ENCODE peak calls at places on chromosomes 12 and 14, in ten cellular contexts. P, N, X, A, S, Z, G, Q, M and B are unnamed samples.

GRCh38 chr14:90344920-90345557 is 13.3 kb upstream of the NRDE2 start:
- DNase-seq in P (no peak), N (no peak), X (no peak), A (no peak), S (no peak), Z (no peak), G (no peak), Q (no peak), M (no peak), B (no peak)

GRCh38 chr12:77064891-77065360 is 443 bp downstream of the E2F7 start:
- DNase-seq in P (no peak), N (no peak), X (peak; percentile 29), A (no peak), S (no peak), Z (peak; percentile 53), G (no peak), Q (no peak), M (no peak), B (peak; percentile 63)

GRCh38 chr14:35959835-35960234 is 133.7 kb downstream of the BRMS1L start:
- DNase-seq in P (no peak), N (no peak), X (no peak), A (no peak), S (no peak), Z (no peak), G (no peak), Q (no peak), M (no peak), B (peak; percentile 8)

GRCh38 chr12:8698132-8698829 is 490 bp downstream of the RIMKLB start:
- DNase-seq in P (peak; percentile 33), N (peak; percentile 69), X (peak; percentile 35), A (peak; percentile 64), S (peak; percentile 20), Z (peak; percentile 53), G (no peak), Q (peak; percentile 45), M (peak; percentile 22), B (peak; percentile 58)

GRCh38 chr12:42625611-42626010 is 36.1 kb upstream of the PRICKLE1 start:
- DNase-seq in P (no peak), N (no peak), X (no peak), A (no peak), S (no peak), Z (no peak), G (no peak), Q (no peak), M (no peak), B (peak; percentile 22)

GRCh38 chr14:91229743-91230200 is 14.7 kb downstream of the GPR68 start:
- DNase-seq in P (peak; percentile 77), N (no peak), X (peak; percentile 88), A (no peak), S (peak; percentile 64), Z (no peak), G (no peak), Q (no peak), M (no peak), B (peak; percentile 43)

GRCh38 chr12:115817399-115817798 is 460.1 kb downstream of the MED13L start:
- DNase-seq in P (no peak), N (no peak), X (no peak), A (no peak), S (no peak), Z (no peak), G (no peak), Q (no peak), M (no peak), B (no peak)

GRCh38 chr14:94104731-94105130 is 5.8 kb upstream of the IFI27 start:
- DNase-seq in P (no peak), N (no peak), X (no peak), A (no peak), S (no peak), Z (no peak), G (no peak), Q (no peak), M (no peak), B (no peak)

GRCh38 chr14:99807413-99808132 is 14.4 kb downstream of the EML1 start:
- DNase-seq in P (no peak), N (no peak), X (no peak), A (no peak), S (no peak), Z (no peak), G (no peak), Q (peak; percentile 81), M (no peak), B (peak; percentile 3)

GRCh38 chr14:53461823-53462222 is 308.7 kb upstream of the DDHD1 start:
- DNase-seq in P (no peak), N (no peak), X (no peak), A (no peak), S (no peak), Z (no peak), G (no peak), Q (no peak), M (no peak), B (no peak)

GRCh38 chr14:91143862-91144261 is 30.0 kb downstream of the DGLUCY start:
- DNase-seq in P (no peak), N (peak; percentile 69), X (no peak), A (peak; percentile 49), S (no peak), Z (no peak), G (no peak), Q (peak; percentile 31), M (no peak), B (no peak)

GRCh38 chr14:24613747-24614146 is 4.3 kb upstream of the GZMH start:
- DNase-seq in P (no peak), N (no peak), X (no peak), A (no peak), S (no peak), Z (no peak), G (no peak), Q (no peak), M (no peak), B (no peak)

GRCh38 chr14:61567838-61568571 is 127.3 kb upstream of the HIF1A start:
- DNase-seq in P (no peak), N (no peak), X (no peak), A (peak; percentile 42), S (no peak), Z (peak; percentile 62), G (no peak), Q (no peak), M (no peak), B (no peak)

GRCh38 chr12:912466-913235 is 36.8 kb downstream of the RAD52 start:
- DNase-seq in P (no peak), N (no peak), X (no peak), A (no peak), S (no peak), Z (no peak), G (no peak), Q (no peak), M (no peak), B (no peak)

GRCh38 chr14:92323031-92323915 is at the start of gene SLC24A4:
- DNase-seq in P (no peak), N (no peak), X (no peak), A (peak; percentile 23), S (no peak), Z (peak; percentile 9), G (no peak), Q (no peak), M (no peak), B (no peak)

GRCh38 chr12:52496054-52496453 is 3.0 kb upstream of the KRT6A start:
- DNase-seq in P (no peak), N (no peak), X (no peak), A (no peak), S (no peak), Z (no peak), G (no peak), Q (no peak), M (no peak), B (no peak)

GRCh38 chr14:41899416-41899815 is 292.7 kb downstream of the LRFN5 start:
- DNase-seq in P (no peak), N (no peak), X (no peak), A (no peak), S (no peak), Z (no peak), G (no peak), Q (peak; percentile 47), M (no peak), B (no peak)

GRCh38 chr12:132492522-132492921 is 2.6 kb downstream of the FBRSL1 start:
- DNase-seq in P (no peak), N (peak; percentile 64), X (no peak), A (no peak), S (no peak), Z (no peak), G (no peak), Q (no peak), M (no peak), B (no peak)

GRCh38 chr14:34190746-34191145 is 239.9 kb upstream of the EGLN3 start:
- DNase-seq in P (no peak), N (no peak), X (no peak), A (no peak), S (no peak), Z (no peak), G (no peak), Q (no peak), M (no peak), B (no peak)

GRCh38 chr12:47270782-47271664 is 191.3 kb upstream of the AMIGO2 start:
- DNase-seq in P (no peak), N (no peak), X (peak; percentile 23), A (no peak), S (no peak), Z (no peak), G (peak; percentile 27), Q (peak; percentile 60), M (no peak), B (peak; percentile 43)